ENCODE peak calls at places on chromosomes 6 and 20, in nine cellular contexts. P is adrenal gland, D is uterus, G is NCI-H460, J is upper lobe of left lung, U is renal cortical epithelial cell, I is bronchial epithelial cell, E is IMR-90, A is astrocyte. B is an unnamed sample.

GRCh38 chr20:45781391-45781931 is 10.2 kb downstream of the WFDC3 start:
- DNase-seq in P (no peak), D (no peak), G (peak; percentile 52), J (peak; percentile 58), U (peak; percentile 85), I (peak; percentile 97), E (peak; percentile 95), A (peak; percentile 95), B (no peak)

GRCh38 chr6:44122821-44123220 is 4.4 kb downstream of the MRPL14 start:
- DNase-seq in P (no peak), D (no peak), G (no peak), J (no peak), U (peak; percentile 76), I (no peak), E (no peak), A (peak; percentile 59), B (no peak)

GRCh38 chr6:161486326-161486725 is 212.5 kb upstream of the AGPAT4 start:
- DNase-seq in P (peak; percentile 21), D (no peak), G (peak; percentile 51), J (no peak), U (peak; percentile 86), I (peak; percentile 95), E (peak; percentile 30), A (peak; percentile 77), B (no peak)

GRCh38 chr20:63787302-63787701 is 43.8 kb downstream of the ZBTB46 start:
- DNase-seq in P (no peak), D (no peak), G (no peak), J (no peak), U (no peak), I (no peak), E (no peak), A (no peak), B (no peak)

GRCh38 chr6:35086282-35086632 is 54.9 kb downstream of the TCP11 start:
- DNase-seq in P (no peak), D (no peak), G (no peak), J (no peak), U (no peak), I (no peak), E (no peak), A (no peak), B (no peak)

GRCh38 chr6:28161410-28162079 is 19.9 kb downstream of the ZKSCAN8 start:
- DNase-seq in P (peak; percentile 70), D (peak; percentile 44), G (peak; percentile 50), J (peak; percentile 74), U (peak; percentile 29), I (peak; percentile 52), E (peak; percentile 68), A (peak; percentile 33), B (peak; percentile 89)

GRCh38 chr6:12751694-12752304 is 35.2 kb downstream of the PHACTR1 start:
- DNase-seq in P (peak; percentile 52), D (no peak), G (peak; percentile 36), J (no peak), U (peak; percentile 36), I (peak; percentile 34), E (peak; percentile 12), A (peak; percentile 38), B (peak; percentile 49)

GRCh38 chr6:145427232-145427631 is 308.1 kb downstream of the EPM2A start:
- DNase-seq in P (no peak), D (no peak), G (no peak), J (no peak), U (no peak), I (no peak), E (no peak), A (no peak), B (no peak)

GRCh38 chr20:17822039-17822438 is 122.3 kb downstream of the BANF2 start:
- DNase-seq in P (no peak), D (peak; percentile 81), G (no peak), J (peak; percentile 76), U (peak; percentile 90), I (peak; percentile 55), E (peak; percentile 72), A (no peak), B (no peak)

GRCh38 chr6:34858681-34859080 is 29.2 kb downstream of the TAF11 start:
- DNase-seq in P (no peak), D (no peak), G (no peak), J (no peak), U (no peak), I (no peak), E (no peak), A (no peak), B (no peak)

GRCh38 chr20:661474-662288 is 8.7 kb upstream of the SRXN1 start:
- DNase-seq in P (no peak), D (no peak), G (no peak), J (no peak), U (no peak), I (peak; percentile 25), E (no peak), A (no peak), B (no peak)

GRCh38 chr6:16278048-16278724 is 39.8 kb downstream of the GMPR start:
- DNase-seq in P (no peak), D (no peak), G (no peak), J (no peak), U (peak; percentile 74), I (peak; percentile 16), E (peak; percentile 21), A (no peak), B (no peak)

GRCh38 chr20:20549699-20550098 is 162.7 kb downstream of the RALGAPA2 start:
- DNase-seq in P (no peak), D (no peak), G (no peak), J (no peak), U (peak; percentile 58), I (peak; percentile 98), E (peak; percentile 73), A (peak; percentile 64), B (no peak)

GRCh38 chr20:3758566-3758965 is 9.0 kb downstream of the ADISSP start:
- DNase-seq in P (no peak), D (no peak), G (no peak), J (no peak), U (no peak), I (no peak), E (no peak), A (no peak), B (no peak)

GRCh38 chr6:140178550-140179334 is 804.3 kb upstream of the CITED2 start:
- DNase-seq in P (no peak), D (no peak), G (no peak), J (no peak), U (no peak), I (peak; percentile 46), E (peak; percentile 81), A (peak; percentile 53), B (no peak)

GRCh38 chr6:16337280-16337975 is 99.0 kb downstream of the GMPR start:
- DNase-seq in P (peak; percentile 79), D (peak; percentile 96), G (no peak), J (peak; percentile 52), U (no peak), I (no peak), E (peak; percentile 93), A (peak; percentile 90), B (no peak)

GRCh38 chr20:50360218-50360672 is 149.9 kb upstream of the PTPN1 start:
- DNase-seq in P (no peak), D (no peak), G (no peak), J (peak; percentile 83), U (no peak), I (no peak), E (no peak), A (no peak), B (no peak)

GRCh38 chr20:47027042-47027441 is 132.4 kb downstream of the EYA2 start:
- DNase-seq in P (no peak), D (no peak), G (no peak), J (no peak), U (no peak), I (peak; percentile 80), E (no peak), A (no peak), B (no peak)

GRCh38 chr20:45965169-45966002 is 6.6 kb downstream of the ZNF335 start:
- DNase-seq in P (no peak), D (no peak), G (no peak), J (peak; percentile 6), U (no peak), I (no peak), E (no peak), A (no peak), B (no peak)

GRCh38 chr6:7311920-7312615 is 931 bp downstream of the SSR1 start:
- DNase-seq in P (no peak), D (no peak), G (peak; percentile 14), J (no peak), U (peak; percentile 23), I (peak; percentile 27), E (peak; percentile 35), A (peak; percentile 27), B (no peak)

GRCh38 chr6:30591008-30591407 is 19.8 kb downstream of the ABCF1 start:
- DNase-seq in P (no peak), D (no peak), G (no peak), J (peak; percentile 68), U (peak; percentile 34), I (peak; percentile 90), E (peak; percentile 72), A (peak; percentile 41), B (no peak)

GRCh38 chr6:17679726-17680125 is 27.0 kb downstream of the NUP153 start:
- DNase-seq in P (no peak), D (no peak), G (no peak), J (no peak), U (peak; percentile 67), I (no peak), E (no peak), A (no peak), B (no peak)

GRCh38 chr6:88698661-88699060 is 264.8 kb downstream of the RNGTT start:
- DNase-seq in P (no peak), D (no peak), G (no peak), J (no peak), U (peak; percentile 41), I (no peak), E (no peak), A (no peak), B (no peak)

GRCh38 chr6:39804666-39805065 is 12.5 kb downstream of the DAAM2 start:
- DNase-seq in P (no peak), D (no peak), G (no peak), J (peak; percentile 68), U (peak; percentile 82), I (peak; percentile 80), E (peak; percentile 77), A (peak; percentile 90), B (no peak)

GRCh38 chr20:38063911-38064310 is 30.4 kb downstream of the RPRD1B start:
- DNase-seq in P (no peak), D (no peak), G (no peak), J (no peak), U (no peak), I (no peak), E (no peak), A (no peak), B (no peak)

GRCh38 chr6:104686550-104687155 is 173.1 kb downstream of the HACE1 start:
- DNase-seq in P (no peak), D (no peak), G (no peak), J (no peak), U (peak; percentile 67), I (no peak), E (no peak), A (no peak), B (no peak)

B was measured in K562.